ENCODE peak calls at places on chromosome 1, in four cellular contexts. One of them, this sample, is unnamed.
A peak's percentile ranks its signal among the peaks of the same experiment; 100 is the strongest.

GRCh38 chr1:234597894-234598293 is 12.1 kb downstream of the IRF2BP2 start:
- DNase-seq in Caco-2: peak; percentile 59
- DNase-seq in progenitor cell of endocrine pancreas: no peak
- DNase-seq in tibial nerve: no peak
- DNase-seq in this sample: no peak

GRCh38 chr1:74193908-74194307 is 4.1 kb downstream of the LRRIQ3 start:
- DNase-seq in Caco-2: no peak
- DNase-seq in progenitor cell of endocrine pancreas: no peak
- DNase-seq in tibial nerve: no peak
- DNase-seq in this sample: no peak

GRCh38 chr1:179310271-179310670 is 16.7 kb downstream of the SOAT1 start:
- DNase-seq in Caco-2: no peak
- DNase-seq in progenitor cell of endocrine pancreas: no peak
- DNase-seq in tibial nerve: no peak
- DNase-seq in this sample: no peak

GRCh38 chr1:183234660-183235476 is 48.8 kb downstream of the LAMC2 start:
- DNase-seq in Caco-2: peak; percentile 56
- DNase-seq in progenitor cell of endocrine pancreas: no peak
- DNase-seq in tibial nerve: peak; percentile 77
- DNase-seq in this sample: peak; percentile 49

GRCh38 chr1:225879521-225880209 is 2.5 kb downstream of the TMEM63A start:
- DNase-seq in Caco-2: no peak
- DNase-seq in progenitor cell of endocrine pancreas: no peak
- DNase-seq in tibial nerve: no peak
- DNase-seq in this sample: no peak

GRCh38 chr1:117562581-117563491 is 43.0 kb upstream of the TENT5C start:
- DNase-seq in Caco-2: peak; percentile 48
- DNase-seq in progenitor cell of endocrine pancreas: no peak
- DNase-seq in tibial nerve: no peak
- DNase-seq in this sample: no peak

GRCh38 chr1:16155537-16156410 is at the start of gene EPHA2:
- DNase-seq in Caco-2: peak; percentile 96
- DNase-seq in progenitor cell of endocrine pancreas: peak; percentile 91
- DNase-seq in tibial nerve: peak; percentile 90
- DNase-seq in this sample: peak; percentile 87

GRCh38 chr1:81912383-81912782 is 111.6 kb downstream of the ADGRL2 start:
- DNase-seq in Caco-2: no peak
- DNase-seq in progenitor cell of endocrine pancreas: no peak
- DNase-seq in tibial nerve: no peak
- DNase-seq in this sample: no peak

GRCh38 chr1:171257207-171258052 is 9.1 kb downstream of the FMO1 start:
- DNase-seq in Caco-2: no peak
- DNase-seq in progenitor cell of endocrine pancreas: no peak
- DNase-seq in tibial nerve: peak; percentile 61
- DNase-seq in this sample: no peak

GRCh38 chr1:13783551-13783950 is 83.6 kb downstream of the PRDM2 start:
- DNase-seq in Caco-2: no peak
- DNase-seq in progenitor cell of endocrine pancreas: no peak
- DNase-seq in tibial nerve: no peak
- DNase-seq in this sample: no peak

GRCh38 chr1:215228193-215228592 is 145.7 kb downstream of the KCNK2 start:
- DNase-seq in Caco-2: no peak
- DNase-seq in progenitor cell of endocrine pancreas: no peak
- DNase-seq in tibial nerve: no peak
- DNase-seq in this sample: no peak

GRCh38 chr1:156664046-156664948 is 12.9 kb downstream of the NES start:
- DNase-seq in Caco-2: no peak
- DNase-seq in progenitor cell of endocrine pancreas: no peak
- DNase-seq in tibial nerve: no peak
- DNase-seq in this sample: no peak

GRCh38 chr1:200258447-200259375 is 151.1 kb downstream of the ZNF281 start:
- DNase-seq in Caco-2: no peak
- DNase-seq in progenitor cell of endocrine pancreas: no peak
- DNase-seq in tibial nerve: no peak
- DNase-seq in this sample: no peak

GRCh38 chr1:30417001-30417700 is 306.2 kb downstream of the MATN1 start:
- DNase-seq in Caco-2: no peak
- DNase-seq in progenitor cell of endocrine pancreas: no peak
- DNase-seq in tibial nerve: peak; percentile 1
- DNase-seq in this sample: no peak

GRCh38 chr1:92599184-92599583 is 112.5 kb upstream of the GFI1 start:
- DNase-seq in Caco-2: no peak
- DNase-seq in progenitor cell of endocrine pancreas: no peak
- DNase-seq in tibial nerve: no peak
- DNase-seq in this sample: no peak

GRCh38 chr1:219031821-219032220 is 141.9 kb upstream of the LYPLAL1 start:
- DNase-seq in Caco-2: no peak
- DNase-seq in progenitor cell of endocrine pancreas: no peak
- DNase-seq in tibial nerve: no peak
- DNase-seq in this sample: no peak

GRCh38 chr1:206608108-206608698 is 4.1 kb downstream of the EIF2D start:
- DNase-seq in Caco-2: no peak
- DNase-seq in progenitor cell of endocrine pancreas: peak; percentile 43
- DNase-seq in tibial nerve: peak; percentile 33
- DNase-seq in this sample: peak; percentile 69

GRCh38 chr1:229296541-229296941 is 25.6 kb downstream of the RAB4A start:
- DNase-seq in Caco-2: peak; percentile 70
- DNase-seq in progenitor cell of endocrine pancreas: no peak
- DNase-seq in tibial nerve: no peak
- DNase-seq in this sample: no peak

GRCh38 chr1:160576430-160576829 is 2.9 kb downstream of the CD84 start:
- DNase-seq in Caco-2: no peak
- DNase-seq in progenitor cell of endocrine pancreas: no peak
- DNase-seq in tibial nerve: no peak
- DNase-seq in this sample: no peak

GRCh38 chr1:205667909-205668643 is 12.2 kb downstream of the SLC45A3 start:
- DNase-seq in Caco-2: peak; percentile 42
- DNase-seq in progenitor cell of endocrine pancreas: no peak
- DNase-seq in tibial nerve: no peak
- DNase-seq in this sample: no peak

GRCh38 chr1:100597069-100597741 is 59.3 kb downstream of the GPR88 start:
- DNase-seq in Caco-2: no peak
- DNase-seq in progenitor cell of endocrine pancreas: no peak
- DNase-seq in tibial nerve: no peak
- DNase-seq in this sample: no peak

GRCh38 chr1:177077734-177078489 is 86.6 kb downstream of the ASTN1 start:
- DNase-seq in Caco-2: no peak
- DNase-seq in progenitor cell of endocrine pancreas: no peak
- DNase-seq in tibial nerve: no peak
- DNase-seq in this sample: no peak

GRCh38 chr1:104991702-104992101 is 1242.0 kb downstream of the AMY1C start:
- DNase-seq in Caco-2: no peak
- DNase-seq in progenitor cell of endocrine pancreas: no peak
- DNase-seq in tibial nerve: no peak
- DNase-seq in this sample: no peak

GRCh38 chr1:230987446-230987845 is 8.6 kb downstream of the ARV1 start:
- DNase-seq in Caco-2: no peak
- DNase-seq in progenitor cell of endocrine pancreas: no peak
- DNase-seq in tibial nerve: no peak
- DNase-seq in this sample: no peak

GRCh38 chr1:84379128-84379527 is 19.2 kb upstream of the DNASE2B start:
- DNase-seq in Caco-2: no peak
- DNase-seq in progenitor cell of endocrine pancreas: no peak
- DNase-seq in tibial nerve: no peak
- DNase-seq in this sample: no peak

GRCh38 chr1:174297351-174297750 is 138.0 kb downstream of the RABGAP1L start:
- DNase-seq in Caco-2: no peak
- DNase-seq in progenitor cell of endocrine pancreas: no peak
- DNase-seq in tibial nerve: no peak
- DNase-seq in this sample: no peak
- TF ChIP-seq CTCF in Caco-2: no peak
- TF ChIP-seq CTCF in progenitor cell of endocrine pancreas: no peak
- TF ChIP-seq CTCF in tibial nerve: no peak
- TF ChIP-seq CTCF in this sample: no peak

GRCh38 chr1:173005196-173005864 is 45.4 kb downstream of the TNFSF18 start:
- DNase-seq in Caco-2: no peak
- DNase-seq in progenitor cell of endocrine pancreas: no peak
- DNase-seq in tibial nerve: no peak
- DNase-seq in this sample: no peak
- TF ChIP-seq CTCF in Caco-2: no peak
- TF ChIP-seq CTCF in progenitor cell of endocrine pancreas: no peak
- TF ChIP-seq CTCF in tibial nerve: no peak
- TF ChIP-seq CTCF in this sample: no peak

GRCh38 chr1:246647113-246647512 is 77.1 kb upstream of the SCCPDH start:
- DNase-seq in Caco-2: peak; percentile 46
- DNase-seq in progenitor cell of endocrine pancreas: peak; percentile 13
- DNase-seq in tibial nerve: peak; percentile 12
- DNase-seq in this sample: peak; percentile 22
- TF ChIP-seq CTCF in Caco-2: peak; percentile 29
- TF ChIP-seq CTCF in progenitor cell of endocrine pancreas: peak; percentile 62
- TF ChIP-seq CTCF in tibial nerve: peak; percentile 24
- TF ChIP-seq CTCF in this sample: no peak

DNA sequence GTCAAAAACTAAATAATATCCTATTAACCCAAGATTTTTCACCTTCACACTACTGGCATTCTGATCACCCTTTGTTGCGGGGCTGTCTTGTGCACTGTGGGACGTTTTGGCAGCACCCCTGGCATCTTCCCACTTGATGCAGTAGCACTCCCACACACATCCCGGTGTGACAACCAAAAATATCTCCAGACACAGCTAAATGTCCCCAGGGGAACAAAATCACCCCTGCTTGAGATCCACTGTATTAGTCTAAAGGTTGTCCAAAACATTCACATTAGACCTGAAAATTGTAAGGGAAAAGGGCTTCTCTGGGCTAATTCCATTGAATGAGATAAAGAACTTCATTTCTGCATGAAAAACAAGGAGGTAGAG is 37.8 kb downstream of the PLEKHO1 start:
- DNase-seq in Caco-2: no peak
- DNase-seq in progenitor cell of endocrine pancreas: no peak
- DNase-seq in tibial nerve: no peak
- DNase-seq in this sample: no peak
- TF ChIP-seq CTCF in Caco-2: peak; percentile 38
- TF ChIP-seq CTCF in progenitor cell of endocrine pancreas: no peak
- TF ChIP-seq CTCF in tibial nerve: no peak
- TF ChIP-seq CTCF in this sample: peak; percentile 30

GRCh38 chr1:85578321-85579295 is 2.0 kb upstream of the CCN1 start:
- DNase-seq in Caco-2: no peak
- DNase-seq in progenitor cell of endocrine pancreas: no peak
- DNase-seq in tibial nerve: no peak
- DNase-seq in this sample: no peak
- TF ChIP-seq CTCF in Caco-2: no peak
- TF ChIP-seq CTCF in progenitor cell of endocrine pancreas: no peak
- TF ChIP-seq CTCF in tibial nerve: no peak
- TF ChIP-seq CTCF in this sample: no peak

DNA sequence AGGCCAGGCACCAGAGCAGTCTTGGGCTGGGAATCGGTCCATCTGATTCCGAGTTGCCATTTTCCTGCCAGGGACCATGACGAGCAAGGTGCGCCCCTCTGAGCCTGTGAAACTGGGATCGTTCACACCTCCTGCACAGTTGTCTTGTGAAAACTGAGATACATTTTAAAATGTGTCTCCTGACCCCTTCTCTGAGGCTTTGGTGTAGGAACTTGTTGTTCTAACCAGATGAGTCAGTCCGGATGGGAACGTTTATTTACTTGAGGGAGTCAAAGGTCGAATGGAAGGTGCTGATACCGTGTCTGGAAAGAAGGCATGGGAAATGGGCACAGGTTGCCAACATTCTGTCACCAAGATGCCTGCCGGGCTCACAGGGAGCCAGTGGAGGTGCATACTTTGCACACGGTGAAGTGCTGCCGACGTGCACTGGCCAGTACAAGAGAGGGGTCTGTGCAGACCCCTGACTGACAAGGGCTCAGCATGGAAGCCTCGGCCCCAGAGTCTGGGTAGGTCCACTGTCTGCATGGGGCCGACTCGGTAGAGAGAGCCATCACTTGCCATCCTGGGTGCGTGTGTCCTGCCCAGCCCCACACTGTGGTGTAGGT is 7.4 kb upstream of the KCNN3 start:
- DNase-seq in Caco-2: no peak
- DNase-seq in progenitor cell of endocrine pancreas: no peak
- DNase-seq in tibial nerve: no peak
- DNase-seq in this sample: no peak
- TF ChIP-seq CTCF in Caco-2: no peak
- TF ChIP-seq CTCF in progenitor cell of endocrine pancreas: no peak
- TF ChIP-seq CTCF in tibial nerve: no peak
- TF ChIP-seq CTCF in this sample: no peak

This sample was measured in endothelial cell.